ENCODE peak calls at places on chromosomes 11 and 22, in four cellular contexts. X is fibroblast of lung, H is GM23338, Z is IMR-90. G is an unnamed sample.

GRCh38 chr11:92285776-92286175 is 61.2 kb downstream of the FAT3 start:
- DNase-seq in H (no peak), Z (no peak), X (no peak), G (no peak)

GRCh38 chr11:36295926-36296325 is at the start of gene PRR5L:
- DNase-seq in H (no peak), Z (no peak), X (no peak), G (no peak)

GRCh38 chr11:11382858-11383532 is 29.9 kb upstream of the CSNK2A3 start:
- DNase-seq in H (no peak), Z (no peak), X (no peak), G (no peak)

GRCh38 chr11:40292636-40293585 is 1166.5 kb downstream of the LRRC4C start:
- DNase-seq in X (peak), Z (no peak), H (peak), G (no peak)

GRCh38 chr22:30212363-30212995 is 34.1 kb downstream of the LIF start:
- DNase-seq in X (peak), H (no peak), Z (peak), G (no peak)

GRCh38 chr11:113162590-113162961 is 151.8 kb upstream of the TTC12 start:
- DNase-seq in X (no peak), H (no peak), Z (no peak), G (no peak)

GRCh38 chr22:27880778-27881394 is 38.2 kb downstream of the PITPNB start:
- DNase-seq in H (peak), X (peak), Z (peak), G (peak)

GRCh38 chr11:40306938-40307548 is 1152.4 kb downstream of the LRRC4C start:
- DNase-seq in X (peak), H (peak), Z (peak), G (peak)

GRCh38 chr11:87352759-87353707 is 315.3 kb downstream of the TMEM135 start:
- DNase-seq in Z (peak), H (peak), X (peak), G (peak)

GRCh38 chr11:4740735-4741134 is 29.0 kb downstream of the OR51F1 start:
- DNase-seq in Z (no peak), H (no peak), X (no peak), G (no peak)

GRCh38 chr11:129637473-129637872 is 178.2 kb upstream of the TMEM45B start:
- DNase-seq in Z (peak), X (peak), H (no peak), G (no peak)

GRCh38 chr22:49517211-49517610 is 310.5 kb downstream of the BRD1 start:
- DNase-seq in X (no peak), H (no peak), Z (no peak), G (no peak)

GRCh38 chr11:102577182-102577581 is 46.6 kb upstream of the MMP7 start:
- DNase-seq in X (no peak), H (no peak), Z (peak), G (no peak)

GRCh38 chr22:49640366-49641095 is 187.1 kb downstream of the BRD1 start:
- DNase-seq in X (no peak), Z (no peak), H (no peak), G (no peak)

GRCh38 chr11:69799582-69799981 is 19.6 kb downstream of the FGF3 start:
- DNase-seq in H (peak), Z (peak), X (peak), G (peak)

GRCh38 chr11:112042161-112042960 is 17.2 kb downstream of the DLAT start:
- DNase-seq in Z (peak), X (peak), H (no peak), G (no peak)

GRCh38 chr11:69200331-69201047 is 44.8 kb downstream of the SMIM38 start:
- DNase-seq in Z (no peak), H (peak), X (no peak), G (no peak)

GRCh38 chr11:57358991-57359390 is 20.8 kb downstream of the P2RX3 start:
- DNase-seq in H (no peak), Z (no peak), X (no peak), G (no peak)

GRCh38 chr11:23679041-23679440 is 817.8 kb upstream of the LUZP2 start:
- DNase-seq in X (no peak), Z (no peak), H (no peak), G (no peak)

GRCh38 chr22:22210375-22210774 is 34.2 kb upstream of the VPREB1 start:
- DNase-seq in Z (peak), X (peak), H (no peak), G (no peak)

GRCh38 chr22:27237342-27237741 is 564.2 kb downstream of the MN1 start:
- DNase-seq in Z (no peak), X (no peak), H (no peak), G (no peak)

GRCh38 chr11:128720522-128720985 is 26.7 kb downstream of the FLI1 start:
- DNase-seq in X (no peak), Z (no peak), H (peak), G (peak)

GRCh38 chr11:79440451-79441158 is at the start of gene TENM4:
- DNase-seq in Z (peak), X (peak), H (peak), G (peak)

GRCh38 chr11:123590296-123590912 is 64.0 kb downstream of the SCN3B start:
- DNase-seq in X (peak), H (no peak), Z (peak), G (no peak)

GRCh38 chr11:69663326-69663725 is 11.8 kb downstream of the LTO1 start:
- DNase-seq in H (no peak), X (no peak), Z (no peak), G (no peak)

GRCh38 chr22:45587638-45588481 is 83.8 kb upstream of the ATXN10 start:
- DNase-seq in X (no peak), H (no peak), Z (peak), G (no peak)

GRCh38 chr11:34185926-34186841 is 80.8 kb downstream of the NAT10 start:
- DNase-seq in X (no peak), H (peak), Z (no peak), G (no peak)

GRCh38 chr22:18044548-18045271 is 20.3 kb upstream of the MICAL3 start:
- DNase-seq in H (no peak), Z (peak), X (peak), G (no peak)

GRCh38 chr11:68340784-68341556 is 28.6 kb downstream of the LRP5 start:
- DNase-seq in H (no peak), X (no peak), Z (no peak), G (no peak)

GRCh38 chr22:39174498-39175120 is 22.1 kb upstream of the CBX7 start:
- DNase-seq in Z (peak), X (peak), H (peak), G (no peak)
- H3K4me2 ChIP-seq in Z (peak), X (peak), H (peak), G (no peak)

DNA sequence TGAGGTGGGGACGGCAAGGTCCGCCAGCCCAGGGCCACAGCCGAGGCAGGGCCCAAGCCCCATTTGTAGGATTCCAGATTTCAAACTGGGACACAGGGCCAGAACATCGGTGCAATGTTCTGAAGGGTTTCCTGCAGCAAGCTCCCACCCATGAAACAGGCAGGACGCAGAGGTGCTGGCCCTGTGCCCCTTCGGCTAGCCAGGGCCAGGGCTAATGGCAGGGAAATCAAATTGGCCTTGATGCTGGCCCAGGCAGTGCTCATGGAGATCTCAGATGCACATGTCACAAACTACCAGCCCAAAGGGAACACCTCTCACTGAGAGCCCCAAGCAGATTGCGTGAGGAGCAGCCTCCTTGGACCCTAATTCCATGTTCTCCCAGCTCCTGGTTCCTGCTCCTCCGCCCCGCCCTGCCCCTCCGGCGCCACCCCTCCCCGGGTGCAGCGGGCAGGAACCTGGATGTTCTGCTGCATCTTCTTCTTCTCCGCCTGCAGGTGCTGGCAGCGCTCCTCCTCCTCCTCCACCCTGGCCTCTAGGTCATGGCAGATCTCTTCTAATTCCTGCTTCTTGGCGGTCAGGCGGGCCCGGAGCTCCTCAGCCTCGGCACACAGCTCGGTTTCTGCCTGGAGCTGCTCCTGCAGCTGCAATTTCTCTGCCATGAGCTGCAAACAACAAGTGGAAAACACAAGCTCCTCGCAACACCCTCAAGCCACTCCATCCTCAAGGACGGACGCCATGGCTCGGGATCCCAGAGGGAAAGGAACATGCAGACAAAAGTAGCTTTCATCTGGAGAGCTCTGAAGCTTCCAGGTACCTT is 47.7 kb downstream of the APOL1 start:
- DNase-seq in X (no peak), H (no peak), Z (no peak), G (no peak)
- H3K4me2 ChIP-seq in X (no peak), H (no peak), Z (no peak), G (no peak)

DNA sequence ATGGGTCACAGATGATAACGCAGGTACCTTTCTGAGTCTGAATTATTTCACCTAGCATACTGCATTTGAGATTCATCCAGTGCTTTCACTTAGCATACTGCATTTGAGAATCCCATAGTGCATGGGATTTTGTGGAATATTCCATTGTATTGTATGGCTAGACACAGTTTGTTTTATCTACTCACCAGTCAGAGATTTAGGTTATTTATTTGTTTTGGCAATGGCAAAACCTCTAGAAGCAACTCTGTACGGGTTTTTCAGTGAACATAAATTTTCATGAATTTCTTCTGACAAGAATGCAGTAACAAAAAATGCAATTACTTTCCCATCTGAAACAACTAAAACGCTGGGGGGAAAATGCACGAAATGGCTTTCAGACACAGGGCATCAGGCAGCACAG is 24.3 kb downstream of the SCN4B start:
- DNase-seq in H (no peak), Z (no peak), X (no peak), G (no peak)
- H3K4me2 ChIP-seq in H (no peak), Z (no peak), X (no peak), G (no peak)

GRCh38 chr11:37505406-37505805 is 907.4 kb upstream of the RAG2 start:
- DNase-seq in Z (no peak), H (peak), X (no peak), G (no peak)
- H3K4me2 ChIP-seq in Z (no peak), H (no peak), X (peak), G (no peak)

GRCh38 chr11:46369458-46370152 is 11.9 kb upstream of the MDK start:
- DNase-seq in H (peak), X (peak), Z (peak), G (peak)
- H3K4me2 ChIP-seq in H (no peak), X (no peak), Z (no peak), G (no peak)

GRCh38 chr11:58567889-58568512 is 7.7 kb downstream of the LPXN start:
- DNase-seq in X (peak), H (peak), Z (peak), G (peak)

GRCh38 chr11:58560842-58561241 is 14.8 kb downstream of the LPXN start:
- DNase-seq in X (no peak), H (no peak), Z (no peak), G (no peak)

GRCh38 chr11:58561394-58562102 is 14.1 kb downstream of the LPXN start:
- DNase-seq in X (no peak), Z (no peak), H (no peak), G (no peak)

GRCh38 chr11:58562375-58562800 is 13.3 kb downstream of the LPXN start:
- DNase-seq in Z (no peak), H (no peak), X (no peak), G (no peak)

GRCh38 chr11:58564226-58564625 is 11.4 kb downstream of the LPXN start:
- DNase-seq in X (no peak), Z (no peak), H (no peak), G (no peak)
- H3K4me2 ChIP-seq in X (no peak), Z (no peak), H (no peak), G (no peak)

DNA sequence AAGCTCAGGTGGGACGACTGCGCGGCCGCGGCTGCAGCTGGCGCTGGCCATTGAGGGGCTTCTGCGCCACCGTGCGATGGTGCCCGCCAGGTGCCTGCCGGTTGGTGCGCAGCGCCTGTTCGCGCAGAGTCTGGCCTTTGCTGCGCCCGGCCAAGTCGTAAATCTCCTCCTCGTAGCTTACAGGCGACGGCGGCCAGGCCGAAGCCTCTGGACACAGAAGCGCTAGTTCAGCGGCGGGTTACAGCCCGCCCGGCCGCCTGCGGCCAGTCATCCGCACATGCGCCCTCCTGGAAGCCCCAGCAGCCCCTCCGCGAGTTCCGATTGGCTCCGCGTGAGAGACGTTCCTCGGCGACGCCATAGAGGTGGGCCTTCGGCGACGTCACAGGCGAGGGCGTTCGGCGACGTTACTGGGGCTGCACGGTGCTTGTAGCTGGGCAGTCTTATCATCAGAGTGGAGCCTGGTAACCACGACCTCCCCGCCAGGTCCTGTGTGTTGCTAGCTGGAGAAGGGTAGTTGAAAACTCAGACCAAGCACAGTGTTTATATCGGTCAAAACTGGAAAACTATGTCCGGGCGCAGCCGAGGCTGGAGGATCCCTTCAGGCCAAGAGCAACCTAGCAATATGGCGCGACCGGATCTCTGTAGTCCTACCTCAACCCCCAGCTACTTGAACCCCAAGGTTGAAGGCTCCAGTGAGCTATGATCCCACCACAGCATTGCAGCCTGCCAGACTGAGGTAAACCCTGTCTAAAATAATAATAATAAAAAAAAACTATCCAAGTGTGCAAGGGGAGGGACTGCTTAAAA is 265.7 kb downstream of the OR4C45 start:
- DNase-seq in X (no peak), Z (no peak), H (no peak), G (no peak)
- H3K4me2 ChIP-seq in X (no peak), Z (no peak), H (no peak), G (no peak)

G was measured in Karpas-422.